ENCODE peak calls at places on chromosome X, in nine cellular contexts. T is lower leg skin, R is astrocyte of the spinal cord, M is RWPE1, U is epithelial cell of esophagus, C is cardiac fibroblast, Q is endothelial cell, Z is GM23338, O is thyroid gland. A is an unnamed sample.

GRCh38 chrX:111646515-111646914 is 34.5 kb upstream of the ALG13 start:
- DNase-seq in T (no peak), R (no peak), M (no peak), U (peak; percentile 60), C (no peak), Q (no peak), Z (no peak), O (no peak), A (no peak)

GRCh38 chrX:9644335-9644734 is 121.3 kb downstream of the GPR143 start:
- DNase-seq in T (no peak), R (no peak), M (no peak), U (no peak), C (no peak), Q (no peak), Z (no peak), O (no peak), A (peak; percentile 29)

GRCh38 chrX:44675364-44676024 is 132.8 kb upstream of the FUNDC1 start:
- DNase-seq in T (peak; percentile 37), R (peak; percentile 84), M (peak; percentile 85), U (peak; percentile 97), C (peak; percentile 89), Q (no peak), Z (no peak), O (peak; percentile 13), A (no peak)

GRCh38 chrX:24148535-24149345 is 789 bp upstream of the ZFX start:
- DNase-seq in T (no peak), R (peak; percentile 48), M (no peak), U (no peak), C (peak; percentile 57), Q (no peak), Z (no peak), O (peak; percentile 10), A (no peak)

GRCh38 chrX:40155617-40156471 is 58.1 kb upstream of the BCOR start:
- DNase-seq in T (no peak), R (no peak), M (no peak), U (no peak), C (no peak), Q (no peak), Z (peak; percentile 36), O (no peak), A (no peak)

GRCh38 chrX:128975716-128976115 is 547.6 kb downstream of the SMARCA1 start:
- DNase-seq in T (no peak), R (peak; percentile 1), M (peak; percentile 14), U (peak; percentile 17), C (peak; percentile 0), Q (peak; percentile 59), Z (peak; percentile 72), O (peak; percentile 38), A (peak; percentile 17)

GRCh38 chrX:150253946-150254615 is 109.0 kb upstream of the MAMLD1 start:
- DNase-seq in T (no peak), R (peak; percentile 15), M (no peak), U (no peak), C (no peak), Q (no peak), Z (no peak), O (no peak), A (no peak)

GRCh38 chrX:26653050-26653449 is 437.1 kb downstream of the MAGEB5 start:
- DNase-seq in T (no peak), R (no peak), M (no peak), U (no peak), C (no peak), Q (no peak), Z (no peak), O (no peak), A (no peak)

GRCh38 chrX:1262369-1262768 is 6.2 kb upstream of the CSF2RA start:
- DNase-seq in T (no peak), R (no peak), M (no peak), U (no peak), C (no peak), Q (no peak), Z (peak; percentile 33), O (no peak), A (no peak)

GRCh38 chrX:49184294-49185061 is 1.7 kb downstream of the PRICKLE3 start:
- DNase-seq in T (peak; percentile 91), R (peak; percentile 85), M (peak; percentile 76), U (peak; percentile 93), C (peak; percentile 92), Q (peak; percentile 75), Z (peak; percentile 97), O (peak; percentile 90), A (peak; percentile 56)

GRCh38 chrX:152897216-152898144 is at the start of gene ZNF185:
- DNase-seq in T (no peak), R (peak; percentile 40), M (peak; percentile 63), U (peak; percentile 81), C (peak; percentile 38), Q (peak; percentile 56), Z (peak; percentile 89), O (peak; percentile 87), A (no peak)

GRCh38 chrX:141952603-141953002 is 48.9 kb downstream of the MAGEC1 start:
- DNase-seq in T (no peak), R (no peak), M (no peak), U (no peak), C (no peak), Q (no peak), Z (no peak), O (no peak), A (no peak)

GRCh38 chrX:110734894-110735541 is 60.6 kb downstream of the CHRDL1 start:
- DNase-seq in T (no peak), R (peak; percentile 70), M (peak; percentile 27), U (peak; percentile 1), C (peak; percentile 41), Q (no peak), Z (peak; percentile 35), O (no peak), A (no peak)

GRCh38 chrX:108070891-108071290 is 20.5 kb downstream of the PSMD10 start:
- DNase-seq in T (no peak), R (peak; percentile 66), M (peak; percentile 78), U (peak; percentile 89), C (peak; percentile 21), Q (no peak), Z (no peak), O (no peak), A (no peak)

GRCh38 chrX:41333744-41333993 is 293 bp upstream of the DDX3X start:
- DNase-seq in T (no peak), R (peak; percentile 95), M (peak; percentile 65), U (peak; percentile 76), C (peak; percentile 89), Q (no peak), Z (peak; percentile 72), O (peak; percentile 68), A (peak; percentile 76)

GRCh38 chrX:72312311-72312940 is 6.7 kb upstream of the CITED1 start:
- DNase-seq in T (no peak), R (no peak), M (peak; percentile 24), U (peak; percentile 62), C (no peak), Q (no peak), Z (no peak), O (peak; percentile 69), A (no peak)

GRCh38 chrX:139126493-139126892 is 404.0 kb upstream of the F9 start:
- DNase-seq in T (no peak), R (no peak), M (no peak), U (peak; percentile 63), C (no peak), Q (peak; percentile 36), Z (peak; percentile 82), O (peak; percentile 48), A (peak; percentile 2)
- TF ChIP-seq CTCF in T (no peak), R (peak; percentile 26), M (no peak), U (peak; percentile 60), C (no peak), Q (peak; percentile 43), Z (peak; percentile 64), O (peak; percentile 59), A (peak; percentile 15)

GRCh38 chrX:18886005-18886343 is 97.9 kb downstream of the PHKA2 start:
- DNase-seq in T (no peak), R (no peak), M (no peak), U (no peak), C (no peak), Q (no peak), Z (no peak), O (no peak), A (no peak)

GRCh38 chrX:18884916-18885315 is 99.0 kb downstream of the PHKA2 start:
- DNase-seq in T (no peak), R (no peak), M (no peak), U (no peak), C (peak; percentile 9), Q (no peak), Z (no peak), O (no peak), A (no peak)

GRCh38 chrX:18883234-18883960 is 100.5 kb downstream of the PHKA2 start:
- DNase-seq in T (no peak), R (no peak), M (no peak), U (peak; percentile 47), C (no peak), Q (no peak), Z (peak; percentile 49), O (peak; percentile 71), A (no peak)

GRCh38 chrX:18885317-18886004 is 98.5 kb downstream of the PHKA2 start:
- DNase-seq in T (no peak), R (peak; percentile 38), M (no peak), U (no peak), C (peak; percentile 48), Q (no peak), Z (peak; percentile 17), O (peak; percentile 12), A (no peak)

GRCh38 chrX:18883961-18884765 is 99.8 kb downstream of the PHKA2 start:
- DNase-seq in T (no peak), R (no peak), M (no peak), U (no peak), C (no peak), Q (no peak), Z (no peak), O (no peak), A (no peak)
- TF ChIP-seq CTCF in T (no peak), R (no peak), M (no peak), U (no peak), C (no peak), Q (no peak), Z (no peak), O (no peak), A (no peak)

GRCh38 chrX:4787971-4788370 is 1074.5 kb upstream of the PRKX start:
- DNase-seq in T (no peak), R (no peak), M (no peak), U (peak; percentile 1), C (no peak), Q (no peak), Z (no peak), O (no peak), A (no peak)
- TF ChIP-seq CTCF in T (no peak), R (no peak), M (no peak), U (no peak), C (no peak), Q (no peak), Z (no peak), O (no peak), A (no peak)

GRCh38 chrX:98380106-98380505 is 1496.4 kb downstream of the RPA4 start:
- DNase-seq in T (no peak), R (no peak), M (no peak), U (no peak), C (no peak), Q (no peak), Z (peak; percentile 66), O (no peak), A (no peak)

GRCh38 chrX:98379134-98379533 is 1495.4 kb downstream of the RPA4 start:
- DNase-seq in T (no peak), R (no peak), M (no peak), U (no peak), C (no peak), Q (no peak), Z (peak; percentile 22), O (no peak), A (no peak)

DNA sequence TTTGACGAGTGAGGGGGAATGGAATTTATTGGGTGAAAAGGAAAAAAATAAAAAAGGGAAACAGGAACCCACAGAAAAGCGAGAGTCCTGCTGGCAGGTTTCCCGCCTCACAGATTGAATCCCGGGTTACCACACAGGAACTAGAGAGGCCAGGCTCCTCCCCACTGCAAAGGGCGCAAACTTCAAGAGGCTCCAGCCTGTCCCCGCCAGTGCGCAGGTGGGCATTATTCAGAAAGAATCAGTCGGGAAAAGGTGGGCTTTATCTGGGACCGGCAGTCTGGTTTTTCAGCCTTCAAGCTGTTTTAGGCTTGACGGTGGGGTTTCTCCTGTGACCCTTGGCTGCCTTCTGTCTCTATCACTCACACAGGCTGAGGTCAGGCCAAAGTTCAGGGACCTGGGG is 1496.8 kb downstream of the RPA4 start:
- DNase-seq in T (no peak), R (no peak), M (no peak), U (no peak), C (no peak), Q (no peak), Z (peak; percentile 47), O (no peak), A (no peak)
- TF ChIP-seq CTCF in T (no peak), R (no peak), M (no peak), U (no peak), C (no peak), Q (no peak), Z (no peak), O (no peak), A (no peak)